ENCODE peak calls at places on chromosome 17, in five cellular contexts. One of them, this sample, is unnamed. For H3K4me1 and H3K36me3, the result is how much of the 10 kb centered on the place peaks cover.

GRCh38 chr17:72603346-72604242 is 482.8 kb downstream of the SOX9 start:
- DNase-seq in CD8-positive, alpha-beta T cell: no peak
- DNase-seq in left ventricle myocardium inferior: no peak
- DNase-seq in heart right ventricle: no peak
- DNase-seq in ovary: no peak
- DNase-seq in this sample: no peak

GRCh38 chr17:75832164-75832651 is 12.0 kb downstream of the UNC13D start:
- DNase-seq in CD8-positive, alpha-beta T cell: peak
- DNase-seq in left ventricle myocardium inferior: no peak
- DNase-seq in heart right ventricle: no peak
- DNase-seq in ovary: no peak
- DNase-seq in this sample: no peak

GRCh38 chr17:151886-152859 is 14.8 kb downstream of the SCGB1C2 start:
- DNase-seq in CD8-positive, alpha-beta T cell: no peak
- DNase-seq in left ventricle myocardium inferior: peak
- DNase-seq in heart right ventricle: no peak
- DNase-seq in ovary: peak
- DNase-seq in this sample: no peak

GRCh38 chr17:42431758-42432161 is 8.7 kb upstream of the CAVIN1 start:
- DNase-seq in CD8-positive, alpha-beta T cell: no peak
- DNase-seq in left ventricle myocardium inferior: no peak
- DNase-seq in heart right ventricle: no peak
- DNase-seq in ovary: no peak
- DNase-seq in this sample: peak

GRCh38 chr17:14340968-14341412 is 40.1 kb downstream of the HS3ST3B1 start:
- DNase-seq in CD8-positive, alpha-beta T cell: no peak
- DNase-seq in left ventricle myocardium inferior: no peak
- DNase-seq in heart right ventricle: no peak
- DNase-seq in ovary: no peak
- DNase-seq in this sample: no peak

GRCh38 chr17:79803997-79804855 is 7.3 kb upstream of the CBX8 start:
- DNase-seq in CD8-positive, alpha-beta T cell: no peak
- DNase-seq in left ventricle myocardium inferior: no peak
- DNase-seq in heart right ventricle: no peak
- DNase-seq in ovary: no peak
- DNase-seq in this sample: peak

GRCh38 chr17:54280741-54281140 is 458.0 kb downstream of the KIF2B start:
- DNase-seq in CD8-positive, alpha-beta T cell: no peak
- DNase-seq in left ventricle myocardium inferior: no peak
- DNase-seq in heart right ventricle: no peak
- DNase-seq in ovary: no peak
- DNase-seq in this sample: no peak

GRCh38 chr17:3039748-3040147 is 23.7 kb downstream of the OR1D5 start:
- DNase-seq in CD8-positive, alpha-beta T cell: no peak
- DNase-seq in left ventricle myocardium inferior: no peak
- DNase-seq in heart right ventricle: no peak
- DNase-seq in ovary: no peak
- DNase-seq in this sample: no peak

GRCh38 chr17:9729034-9729650 is 62.2 kb downstream of the DHRS7C start:
- DNase-seq in CD8-positive, alpha-beta T cell: no peak
- DNase-seq in left ventricle myocardium inferior: no peak
- DNase-seq in heart right ventricle: no peak
- DNase-seq in ovary: no peak
- DNase-seq in this sample: peak

GRCh38 chr17:40936976-40937375 is 470 bp downstream of the KRT23 start:
- DNase-seq in CD8-positive, alpha-beta T cell: no peak
- DNase-seq in left ventricle myocardium inferior: no peak
- DNase-seq in heart right ventricle: no peak
- DNase-seq in ovary: no peak
- DNase-seq in this sample: no peak

GRCh38 chr17:19304209-19304608 is 58.3 kb downstream of the B9D1 start:
- DNase-seq in CD8-positive, alpha-beta T cell: no peak
- DNase-seq in left ventricle myocardium inferior: peak
- DNase-seq in heart right ventricle: no peak
- DNase-seq in ovary: no peak
- DNase-seq in this sample: no peak

GRCh38 chr17:72575542-72576233 is 454.9 kb downstream of the SOX9 start:
- DNase-seq in CD8-positive, alpha-beta T cell: no peak
- DNase-seq in left ventricle myocardium inferior: no peak
- DNase-seq in heart right ventricle: no peak
- DNase-seq in ovary: no peak
- DNase-seq in this sample: no peak

GRCh38 chr17:74210191-74211140 is 2.9 kb upstream of the TTYH2 start:
- DNase-seq in CD8-positive, alpha-beta T cell: peak
- DNase-seq in left ventricle myocardium inferior: peak
- DNase-seq in heart right ventricle: peak
- DNase-seq in ovary: peak
- DNase-seq in this sample: peak

GRCh38 chr17:58516644-58517377 is 2.4 kb upstream of the MTMR4 start:
- DNase-seq in CD8-positive, alpha-beta T cell: no peak
- DNase-seq in left ventricle myocardium inferior: no peak
- DNase-seq in heart right ventricle: no peak
- DNase-seq in ovary: no peak
- DNase-seq in this sample: no peak

GRCh38 chr17:21210411-21211076 is 3.4 kb downstream of the TMEM11 start:
- DNase-seq in CD8-positive, alpha-beta T cell: no peak
- DNase-seq in left ventricle myocardium inferior: no peak
- DNase-seq in heart right ventricle: no peak
- DNase-seq in ovary: no peak
- DNase-seq in this sample: peak

GRCh38 chr17:6611231-6611630 is 29.3 kb downstream of the KIAA0753 start:
- DNase-seq in CD8-positive, alpha-beta T cell: no peak
- DNase-seq in left ventricle myocardium inferior: no peak
- DNase-seq in heart right ventricle: no peak
- DNase-seq in ovary: no peak
- DNase-seq in this sample: no peak

GRCh38 chr17:76700627-76701470 is 9.9 kb downstream of the MXRA7 start:
- DNase-seq in CD8-positive, alpha-beta T cell: no peak
- DNase-seq in left ventricle myocardium inferior: peak
- DNase-seq in heart right ventricle: peak
- DNase-seq in ovary: peak
- DNase-seq in this sample: no peak

GRCh38 chr17:34571428-34572130 is 7.8 kb upstream of the TMEM132E start:
- DNase-seq in CD8-positive, alpha-beta T cell: no peak
- DNase-seq in left ventricle myocardium inferior: no peak
- DNase-seq in heart right ventricle: no peak
- DNase-seq in ovary: no peak
- DNase-seq in this sample: no peak

DNA sequence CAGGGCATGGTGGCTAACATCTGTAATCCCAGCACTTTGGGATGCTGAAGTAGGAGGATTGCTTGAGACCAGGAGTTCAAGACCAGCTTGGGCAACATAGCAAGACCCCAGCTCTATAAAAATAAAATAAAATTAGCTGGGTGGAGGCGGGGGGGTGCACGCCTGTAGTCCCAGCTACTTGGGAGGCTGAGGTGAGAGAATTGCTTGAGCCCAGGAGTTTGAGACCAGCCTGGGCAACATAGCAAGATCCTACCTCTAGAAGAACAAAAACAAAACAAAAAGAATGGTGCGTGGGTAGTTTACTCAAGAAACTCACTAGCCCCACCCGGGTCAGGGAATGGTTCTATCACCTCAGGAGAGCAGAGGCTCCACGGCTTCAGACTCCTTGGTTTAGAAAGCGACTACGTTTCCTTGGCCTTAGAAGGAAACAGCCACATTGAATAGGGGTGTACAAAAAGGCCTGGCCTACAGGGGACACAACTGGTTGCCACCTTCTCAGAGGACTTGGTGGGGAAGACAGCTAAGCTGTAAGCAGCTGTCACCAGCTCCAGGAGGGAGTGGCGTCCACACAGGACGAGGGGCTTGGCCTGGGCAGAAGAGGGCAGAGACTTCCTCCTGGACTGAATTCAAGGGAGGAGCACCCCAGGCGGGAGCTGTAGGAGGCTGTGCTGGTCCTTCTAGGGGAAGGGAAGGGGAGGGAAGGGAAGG is 717 bp downstream of the TK1 start:
- DNase-seq in CD8-positive, alpha-beta T cell: no peak
- DNase-seq in left ventricle myocardium inferior: peak
- DNase-seq in heart right ventricle: peak
- DNase-seq in ovary: peak
- DNase-seq in this sample: peak
- H3K4me1 ChIP-seq in CD8-positive, alpha-beta T cell: under half
- H3K4me1 ChIP-seq in left ventricle myocardium inferior: under half
- H3K4me1 ChIP-seq in heart right ventricle: under half
- H3K4me1 ChIP-seq in ovary: under half
- H3K4me1 ChIP-seq in this sample: under half

GRCh38 chr17:17090642-17091103 is 48.4 kb downstream of the MPRIP start:
- DNase-seq in CD8-positive, alpha-beta T cell: no peak
- DNase-seq in left ventricle myocardium inferior: no peak
- DNase-seq in heart right ventricle: no peak
- DNase-seq in ovary: no peak
- DNase-seq in this sample: no peak

GRCh38 chr17:17089796-17090641 is 47.8 kb downstream of the MPRIP start:
- DNase-seq in CD8-positive, alpha-beta T cell: no peak
- DNase-seq in left ventricle myocardium inferior: no peak
- DNase-seq in heart right ventricle: no peak
- DNase-seq in ovary: no peak
- DNase-seq in this sample: no peak

GRCh38 chr17:17093764-17094163 is 51.5 kb downstream of the MPRIP start:
- DNase-seq in CD8-positive, alpha-beta T cell: no peak
- DNase-seq in left ventricle myocardium inferior: no peak
- DNase-seq in heart right ventricle: no peak
- DNase-seq in ovary: peak
- DNase-seq in this sample: no peak

GRCh38 chr17:17091276-17091675 is 49.0 kb downstream of the MPRIP start:
- DNase-seq in CD8-positive, alpha-beta T cell: no peak
- DNase-seq in left ventricle myocardium inferior: no peak
- DNase-seq in heart right ventricle: no peak
- DNase-seq in ovary: no peak
- DNase-seq in this sample: no peak

DNA sequence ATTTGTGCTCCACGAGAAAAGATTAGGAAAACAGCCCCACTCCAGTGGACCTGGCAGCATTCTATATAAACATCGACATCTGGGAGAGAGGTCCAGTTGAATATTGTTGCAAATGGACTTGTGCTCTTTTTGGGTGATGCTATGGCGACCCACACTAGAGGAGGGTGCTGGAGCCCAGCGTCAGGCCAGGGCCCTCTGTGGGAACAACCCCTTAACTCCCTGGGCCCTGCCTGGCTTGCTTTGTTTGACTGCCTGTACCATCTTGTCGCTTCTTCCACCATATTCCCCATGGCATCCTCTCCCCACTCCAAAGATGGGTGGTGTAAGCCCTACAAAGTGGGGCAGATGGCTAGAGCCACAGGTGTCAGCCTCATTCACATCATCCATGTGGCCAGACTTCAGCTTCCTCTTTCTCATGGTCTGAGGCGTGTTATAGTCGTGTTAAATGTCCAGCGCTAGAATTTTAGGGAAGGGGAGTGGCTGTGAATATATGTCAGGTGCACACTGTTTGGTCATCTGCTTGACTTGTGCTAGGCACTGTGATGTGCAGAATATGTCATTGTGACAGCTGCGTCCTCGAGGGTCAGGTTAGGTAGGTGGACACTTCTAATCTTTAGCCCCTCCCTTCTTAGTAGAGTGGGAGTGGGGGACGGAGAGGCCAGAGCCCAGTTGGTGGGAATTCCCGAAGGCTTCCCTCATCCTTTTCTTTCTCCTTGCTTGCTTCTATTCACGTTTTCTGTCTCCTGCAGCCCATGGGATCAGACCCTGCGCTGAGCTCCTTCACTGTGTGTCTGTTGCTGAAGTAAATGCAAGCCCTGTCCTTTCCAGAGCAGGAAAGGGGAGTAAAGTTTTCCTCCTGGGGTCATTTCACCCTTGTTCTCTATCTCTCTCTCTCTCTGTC is 49.8 kb downstream of the MPRIP start:
- DNase-seq in CD8-positive, alpha-beta T cell: no peak
- DNase-seq in left ventricle myocardium inferior: no peak
- DNase-seq in heart right ventricle: no peak
- DNase-seq in ovary: no peak
- DNase-seq in this sample: no peak
- H3K36me3 ChIP-seq in CD8-positive, alpha-beta T cell: under half
- H3K36me3 ChIP-seq in left ventricle myocardium inferior: under half
- H3K36me3 ChIP-seq in heart right ventricle: under half
- H3K36me3 ChIP-seq in ovary: under half
- H3K36me3 ChIP-seq in this sample: under half

GRCh38 chr17:49002766-49003165 is 5.6 kb downstream of the IGF2BP1 start:
- DNase-seq in CD8-positive, alpha-beta T cell: no peak
- DNase-seq in left ventricle myocardium inferior: no peak
- DNase-seq in heart right ventricle: no peak
- DNase-seq in ovary: no peak
- DNase-seq in this sample: no peak

GRCh38 chr17:49001671-49002070 is 4.5 kb downstream of the IGF2BP1 start:
- DNase-seq in CD8-positive, alpha-beta T cell: no peak
- DNase-seq in left ventricle myocardium inferior: no peak
- DNase-seq in heart right ventricle: no peak
- DNase-seq in ovary: no peak
- DNase-seq in this sample: no peak

GRCh38 chr17:49005140-49005539 is 8.0 kb downstream of the IGF2BP1 start:
- DNase-seq in CD8-positive, alpha-beta T cell: no peak
- DNase-seq in left ventricle myocardium inferior: no peak
- DNase-seq in heart right ventricle: no peak
- DNase-seq in ovary: no peak
- DNase-seq in this sample: no peak

GRCh38 chr17:49002331-49002730 is 5.1 kb downstream of the IGF2BP1 start:
- DNase-seq in CD8-positive, alpha-beta T cell: no peak
- DNase-seq in left ventricle myocardium inferior: no peak
- DNase-seq in heart right ventricle: no peak
- DNase-seq in ovary: no peak
- DNase-seq in this sample: no peak

DNA sequence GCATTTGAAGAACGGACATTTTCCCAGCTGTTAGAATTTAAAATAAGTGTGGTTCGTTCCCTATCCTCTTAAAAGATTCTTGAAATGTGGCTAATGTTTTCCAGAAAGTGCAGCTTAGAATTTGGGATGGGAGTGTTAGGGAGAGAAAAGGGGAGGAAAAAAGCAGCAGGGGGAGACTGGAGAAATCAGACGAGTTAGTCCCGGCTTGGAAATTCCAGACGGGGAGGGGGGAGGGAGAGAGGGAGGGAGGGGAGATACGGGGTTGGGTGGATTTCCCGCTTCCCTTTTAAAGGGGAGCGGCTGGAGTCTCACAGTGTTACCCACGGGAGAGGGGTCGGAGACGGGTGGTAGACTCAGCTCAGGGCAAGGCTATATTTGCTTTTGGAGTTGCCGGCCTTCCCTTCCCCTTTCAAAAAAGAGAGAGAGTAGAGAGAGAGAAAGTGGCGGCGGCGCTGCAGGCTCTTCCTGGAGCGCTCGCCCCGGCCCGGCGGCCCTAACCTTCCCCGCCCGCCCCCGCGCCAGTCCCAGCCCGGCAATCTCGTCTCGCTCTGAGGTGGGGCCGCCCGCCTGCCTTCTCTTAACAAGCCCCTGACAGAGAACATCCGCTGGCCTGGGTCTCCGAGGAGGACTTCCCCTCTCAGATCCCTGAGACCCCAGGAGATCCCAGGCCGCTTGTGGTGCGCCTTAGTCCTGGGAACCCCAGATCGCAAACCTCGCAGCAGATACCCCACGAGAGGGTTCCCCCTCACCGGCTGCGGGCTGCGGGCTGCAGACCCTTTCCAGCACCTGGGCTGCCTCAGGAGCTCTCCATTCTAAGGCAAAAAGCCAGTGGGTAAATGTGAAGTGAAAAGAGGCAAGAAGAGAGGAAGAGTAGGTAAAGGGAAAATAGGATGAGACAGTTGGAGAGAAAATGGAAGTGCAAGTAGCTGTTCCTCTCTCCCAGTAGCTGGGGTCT is 6.6 kb downstream of the IGF2BP1 start:
- DNase-seq in CD8-positive, alpha-beta T cell: no peak
- DNase-seq in left ventricle myocardium inferior: no peak
- DNase-seq in heart right ventricle: no peak
- DNase-seq in ovary: no peak
- DNase-seq in this sample: peak
- H3K4me3 ChIP-seq in CD8-positive, alpha-beta T cell: no peak
- H3K4me3 ChIP-seq in left ventricle myocardium inferior: no peak
- H3K4me3 ChIP-seq in heart right ventricle: no peak
- H3K4me3 ChIP-seq in ovary: no peak
- H3K4me3 ChIP-seq in this sample: peak

GRCh38 chr17:29253037-29253436 is 6.4 kb downstream of the CRYBA1 start:
- DNase-seq in CD8-positive, alpha-beta T cell: no peak
- DNase-seq in left ventricle myocardium inferior: no peak
- DNase-seq in heart right ventricle: no peak
- DNase-seq in ovary: no peak
- DNase-seq in this sample: no peak
- H3K4me1 ChIP-seq in CD8-positive, alpha-beta T cell: under half
- H3K4me1 ChIP-seq in left ventricle myocardium inferior: half or more
- H3K4me1 ChIP-seq in heart right ventricle: under half
- H3K4me1 ChIP-seq in ovary: under half
- H3K4me1 ChIP-seq in this sample: under half